ENCODE peak calls at places on chromosomes 11 and 22, in six cellular contexts. One of them, this sample, is unnamed.

GRCh38 chr11:46120361-46120710 is 918 bp downstream of the PHF21A start:
- DNase-seq in NCI-H460: no peak
- DNase-seq in stimulated activated CD8-positive, alpha-beta memory T cell treated with anti-CD3 and anti-CD28 coated beads, Interleukin-7, amount 100 ng/mL, for 1 hour: no peak
- DNase-seq in CD8-positive, alpha-beta T cell: no peak
- DNase-seq in stimulated activated CD4-positive, alpha-beta T cell treated with anti-CD3 and anti-CD28 coated beads, TNF-alpha, amount 100 ng/mL, for 48 hours: peak
- DNase-seq in mucosa of descending colon: peak
- DNase-seq in this sample: no peak

GRCh38 chr22:24379536-24379935 is 47.9 kb upstream of the ADORA2A start:
- DNase-seq in NCI-H460: no peak
- DNase-seq in stimulated activated CD8-positive, alpha-beta memory T cell treated with anti-CD3 and anti-CD28 coated beads, Interleukin-7, amount 100 ng/mL, for 1 hour: no peak
- DNase-seq in CD8-positive, alpha-beta T cell: no peak
- DNase-seq in stimulated activated CD4-positive, alpha-beta T cell treated with anti-CD3 and anti-CD28 coated beads, TNF-alpha, amount 100 ng/mL, for 48 hours: no peak
- DNase-seq in mucosa of descending colon: no peak
- DNase-seq in this sample: peak

GRCh38 chr11:4064278-4064955 is 30.2 kb upstream of the RRM1 start:
- DNase-seq in NCI-H460: no peak
- DNase-seq in stimulated activated CD8-positive, alpha-beta memory T cell treated with anti-CD3 and anti-CD28 coated beads, Interleukin-7, amount 100 ng/mL, for 1 hour: no peak
- DNase-seq in CD8-positive, alpha-beta T cell: no peak
- DNase-seq in stimulated activated CD4-positive, alpha-beta T cell treated with anti-CD3 and anti-CD28 coated beads, TNF-alpha, amount 100 ng/mL, for 48 hours: no peak
- DNase-seq in mucosa of descending colon: no peak
- DNase-seq in this sample: no peak

GRCh38 chr11:75913984-75914383 is 99.0 kb downstream of the UVRAG start:
- DNase-seq in NCI-H460: no peak
- DNase-seq in stimulated activated CD8-positive, alpha-beta memory T cell treated with anti-CD3 and anti-CD28 coated beads, Interleukin-7, amount 100 ng/mL, for 1 hour: no peak
- DNase-seq in CD8-positive, alpha-beta T cell: no peak
- DNase-seq in stimulated activated CD4-positive, alpha-beta T cell treated with anti-CD3 and anti-CD28 coated beads, TNF-alpha, amount 100 ng/mL, for 48 hours: no peak
- DNase-seq in mucosa of descending colon: no peak
- DNase-seq in this sample: no peak

GRCh38 chr11:15720460-15720859 is 605.7 kb downstream of the INSC start:
- DNase-seq in NCI-H460: no peak
- DNase-seq in stimulated activated CD8-positive, alpha-beta memory T cell treated with anti-CD3 and anti-CD28 coated beads, Interleukin-7, amount 100 ng/mL, for 1 hour: no peak
- DNase-seq in CD8-positive, alpha-beta T cell: no peak
- DNase-seq in stimulated activated CD4-positive, alpha-beta T cell treated with anti-CD3 and anti-CD28 coated beads, TNF-alpha, amount 100 ng/mL, for 48 hours: no peak
- DNase-seq in mucosa of descending colon: no peak
- DNase-seq in this sample: no peak

GRCh38 chr11:2269601-2270321 is 627 bp downstream of the ASCL2 start:
- DNase-seq in NCI-H460: no peak
- DNase-seq in stimulated activated CD8-positive, alpha-beta memory T cell treated with anti-CD3 and anti-CD28 coated beads, Interleukin-7, amount 100 ng/mL, for 1 hour: no peak
- DNase-seq in CD8-positive, alpha-beta T cell: peak
- DNase-seq in stimulated activated CD4-positive, alpha-beta T cell treated with anti-CD3 and anti-CD28 coated beads, TNF-alpha, amount 100 ng/mL, for 48 hours: peak
- DNase-seq in mucosa of descending colon: peak
- DNase-seq in this sample: peak

GRCh38 chr11:122319842-122320555 is 204.0 kb upstream of the BLID start:
- DNase-seq in NCI-H460: no peak
- DNase-seq in stimulated activated CD8-positive, alpha-beta memory T cell treated with anti-CD3 and anti-CD28 coated beads, Interleukin-7, amount 100 ng/mL, for 1 hour: no peak
- DNase-seq in CD8-positive, alpha-beta T cell: no peak
- DNase-seq in stimulated activated CD4-positive, alpha-beta T cell treated with anti-CD3 and anti-CD28 coated beads, TNF-alpha, amount 100 ng/mL, for 48 hours: no peak
- DNase-seq in mucosa of descending colon: no peak
- DNase-seq in this sample: no peak

GRCh38 chr22:45008853-45009751 is 703 bp downstream of the PHF21B start:
- DNase-seq in NCI-H460: no peak
- DNase-seq in stimulated activated CD8-positive, alpha-beta memory T cell treated with anti-CD3 and anti-CD28 coated beads, Interleukin-7, amount 100 ng/mL, for 1 hour: no peak
- DNase-seq in CD8-positive, alpha-beta T cell: no peak
- DNase-seq in stimulated activated CD4-positive, alpha-beta T cell treated with anti-CD3 and anti-CD28 coated beads, TNF-alpha, amount 100 ng/mL, for 48 hours: no peak
- DNase-seq in mucosa of descending colon: no peak
- DNase-seq in this sample: no peak

GRCh38 chr11:46352063-46352841 is 5.0 kb downstream of the DGKZ start:
- DNase-seq in NCI-H460: no peak
- DNase-seq in stimulated activated CD8-positive, alpha-beta memory T cell treated with anti-CD3 and anti-CD28 coated beads, Interleukin-7, amount 100 ng/mL, for 1 hour: peak
- DNase-seq in CD8-positive, alpha-beta T cell: peak
- DNase-seq in stimulated activated CD4-positive, alpha-beta T cell treated with anti-CD3 and anti-CD28 coated beads, TNF-alpha, amount 100 ng/mL, for 48 hours: peak
- DNase-seq in mucosa of descending colon: peak
- DNase-seq in this sample: peak

GRCh38 chr11:32830796-32831195 is 1.1 kb downstream of the PRRG4 start:
- DNase-seq in NCI-H460: no peak
- DNase-seq in stimulated activated CD8-positive, alpha-beta memory T cell treated with anti-CD3 and anti-CD28 coated beads, Interleukin-7, amount 100 ng/mL, for 1 hour: no peak
- DNase-seq in CD8-positive, alpha-beta T cell: no peak
- DNase-seq in stimulated activated CD4-positive, alpha-beta T cell treated with anti-CD3 and anti-CD28 coated beads, TNF-alpha, amount 100 ng/mL, for 48 hours: no peak
- DNase-seq in mucosa of descending colon: no peak
- DNase-seq in this sample: no peak

GRCh38 chr22:20533095-20533878 is 25.9 kb downstream of the MED15 start:
- DNase-seq in NCI-H460: no peak
- DNase-seq in stimulated activated CD8-positive, alpha-beta memory T cell treated with anti-CD3 and anti-CD28 coated beads, Interleukin-7, amount 100 ng/mL, for 1 hour: no peak
- DNase-seq in CD8-positive, alpha-beta T cell: no peak
- DNase-seq in stimulated activated CD4-positive, alpha-beta T cell treated with anti-CD3 and anti-CD28 coated beads, TNF-alpha, amount 100 ng/mL, for 48 hours: no peak
- DNase-seq in mucosa of descending colon: no peak
- DNase-seq in this sample: no peak

GRCh38 chr11:693887-694562 is 997 bp downstream of the DEAF1 start:
- DNase-seq in NCI-H460: no peak
- DNase-seq in stimulated activated CD8-positive, alpha-beta memory T cell treated with anti-CD3 and anti-CD28 coated beads, Interleukin-7, amount 100 ng/mL, for 1 hour: no peak
- DNase-seq in CD8-positive, alpha-beta T cell: no peak
- DNase-seq in stimulated activated CD4-positive, alpha-beta T cell treated with anti-CD3 and anti-CD28 coated beads, TNF-alpha, amount 100 ng/mL, for 48 hours: no peak
- DNase-seq in mucosa of descending colon: peak
- DNase-seq in this sample: no peak

GRCh38 chr11:95699631-95700470 is 89.7 kb downstream of the FAM76B start:
- DNase-seq in NCI-H460: no peak
- DNase-seq in stimulated activated CD8-positive, alpha-beta memory T cell treated with anti-CD3 and anti-CD28 coated beads, Interleukin-7, amount 100 ng/mL, for 1 hour: no peak
- DNase-seq in CD8-positive, alpha-beta T cell: no peak
- DNase-seq in stimulated activated CD4-positive, alpha-beta T cell treated with anti-CD3 and anti-CD28 coated beads, TNF-alpha, amount 100 ng/mL, for 48 hours: no peak
- DNase-seq in mucosa of descending colon: no peak
- DNase-seq in this sample: no peak

GRCh38 chr11:128544625-128545024 is 42.7 kb downstream of the ETS1 start:
- DNase-seq in NCI-H460: no peak
- DNase-seq in stimulated activated CD8-positive, alpha-beta memory T cell treated with anti-CD3 and anti-CD28 coated beads, Interleukin-7, amount 100 ng/mL, for 1 hour: no peak
- DNase-seq in CD8-positive, alpha-beta T cell: no peak
- DNase-seq in stimulated activated CD4-positive, alpha-beta T cell treated with anti-CD3 and anti-CD28 coated beads, TNF-alpha, amount 100 ng/mL, for 48 hours: no peak
- DNase-seq in mucosa of descending colon: no peak
- DNase-seq in this sample: no peak

GRCh38 chr22:20436309-20437252 is 1.0 kb downstream of the SCARF2 start:
- DNase-seq in NCI-H460: no peak
- DNase-seq in stimulated activated CD8-positive, alpha-beta memory T cell treated with anti-CD3 and anti-CD28 coated beads, Interleukin-7, amount 100 ng/mL, for 1 hour: no peak
- DNase-seq in CD8-positive, alpha-beta T cell: no peak
- DNase-seq in stimulated activated CD4-positive, alpha-beta T cell treated with anti-CD3 and anti-CD28 coated beads, TNF-alpha, amount 100 ng/mL, for 48 hours: no peak
- DNase-seq in mucosa of descending colon: peak
- DNase-seq in this sample: no peak

GRCh38 chr11:116703421-116703820 is 69.4 kb downstream of the BUD13 start:
- DNase-seq in NCI-H460: no peak
- DNase-seq in stimulated activated CD8-positive, alpha-beta memory T cell treated with anti-CD3 and anti-CD28 coated beads, Interleukin-7, amount 100 ng/mL, for 1 hour: no peak
- DNase-seq in CD8-positive, alpha-beta T cell: no peak
- DNase-seq in stimulated activated CD4-positive, alpha-beta T cell treated with anti-CD3 and anti-CD28 coated beads, TNF-alpha, amount 100 ng/mL, for 48 hours: no peak
- DNase-seq in mucosa of descending colon: no peak
- DNase-seq in this sample: no peak

GRCh38 chr11:5986885-5987284 is at the start of gene OR52L1:
- DNase-seq in NCI-H460: no peak
- DNase-seq in stimulated activated CD8-positive, alpha-beta memory T cell treated with anti-CD3 and anti-CD28 coated beads, Interleukin-7, amount 100 ng/mL, for 1 hour: no peak
- DNase-seq in CD8-positive, alpha-beta T cell: no peak
- DNase-seq in stimulated activated CD4-positive, alpha-beta T cell treated with anti-CD3 and anti-CD28 coated beads, TNF-alpha, amount 100 ng/mL, for 48 hours: no peak
- DNase-seq in mucosa of descending colon: no peak
- DNase-seq in this sample: no peak

GRCh38 chr22:29225422-29226090 is 19.9 kb downstream of the EMID1 start:
- DNase-seq in NCI-H460: no peak
- DNase-seq in stimulated activated CD8-positive, alpha-beta memory T cell treated with anti-CD3 and anti-CD28 coated beads, Interleukin-7, amount 100 ng/mL, for 1 hour: no peak
- DNase-seq in CD8-positive, alpha-beta T cell: no peak
- DNase-seq in stimulated activated CD4-positive, alpha-beta T cell treated with anti-CD3 and anti-CD28 coated beads, TNF-alpha, amount 100 ng/mL, for 48 hours: no peak
- DNase-seq in mucosa of descending colon: peak
- DNase-seq in this sample: no peak

GRCh38 chr11:128424867-128425285 is 162.5 kb downstream of the ETS1 start:
- DNase-seq in NCI-H460: no peak
- DNase-seq in stimulated activated CD8-positive, alpha-beta memory T cell treated with anti-CD3 and anti-CD28 coated beads, Interleukin-7, amount 100 ng/mL, for 1 hour: no peak
- DNase-seq in CD8-positive, alpha-beta T cell: no peak
- DNase-seq in stimulated activated CD4-positive, alpha-beta T cell treated with anti-CD3 and anti-CD28 coated beads, TNF-alpha, amount 100 ng/mL, for 48 hours: no peak
- DNase-seq in mucosa of descending colon: peak
- DNase-seq in this sample: no peak

GRCh38 chr11:118870396-118871343 is 13.0 kb upstream of the CXCR5 start:
- DNase-seq in NCI-H460: no peak
- DNase-seq in stimulated activated CD8-positive, alpha-beta memory T cell treated with anti-CD3 and anti-CD28 coated beads, Interleukin-7, amount 100 ng/mL, for 1 hour: no peak
- DNase-seq in CD8-positive, alpha-beta T cell: peak
- DNase-seq in stimulated activated CD4-positive, alpha-beta T cell treated with anti-CD3 and anti-CD28 coated beads, TNF-alpha, amount 100 ng/mL, for 48 hours: no peak
- DNase-seq in mucosa of descending colon: no peak
- DNase-seq in this sample: no peak

GRCh38 chr11:76335827-76336226 is 45.1 kb downstream of the THAP12 start:
- DNase-seq in NCI-H460: no peak
- DNase-seq in stimulated activated CD8-positive, alpha-beta memory T cell treated with anti-CD3 and anti-CD28 coated beads, Interleukin-7, amount 100 ng/mL, for 1 hour: no peak
- DNase-seq in CD8-positive, alpha-beta T cell: no peak
- DNase-seq in stimulated activated CD4-positive, alpha-beta T cell treated with anti-CD3 and anti-CD28 coated beads, TNF-alpha, amount 100 ng/mL, for 48 hours: no peak
- DNase-seq in mucosa of descending colon: no peak
- DNase-seq in this sample: no peak

GRCh38 chr11:103988595-103988969 is 47.9 kb upstream of the DDI1 start:
- DNase-seq in NCI-H460: no peak
- DNase-seq in stimulated activated CD8-positive, alpha-beta memory T cell treated with anti-CD3 and anti-CD28 coated beads, Interleukin-7, amount 100 ng/mL, for 1 hour: no peak
- DNase-seq in CD8-positive, alpha-beta T cell: no peak
- DNase-seq in stimulated activated CD4-positive, alpha-beta T cell treated with anti-CD3 and anti-CD28 coated beads, TNF-alpha, amount 100 ng/mL, for 48 hours: no peak
- DNase-seq in mucosa of descending colon: no peak
- DNase-seq in this sample: peak

GRCh38 chr11:36356201-36356600 is 60.1 kb downstream of the PRR5L start:
- DNase-seq in NCI-H460: no peak
- DNase-seq in stimulated activated CD8-positive, alpha-beta memory T cell treated with anti-CD3 and anti-CD28 coated beads, Interleukin-7, amount 100 ng/mL, for 1 hour: no peak
- DNase-seq in CD8-positive, alpha-beta T cell: no peak
- DNase-seq in stimulated activated CD4-positive, alpha-beta T cell treated with anti-CD3 and anti-CD28 coated beads, TNF-alpha, amount 100 ng/mL, for 48 hours: no peak
- DNase-seq in mucosa of descending colon: no peak
- DNase-seq in this sample: no peak

GRCh38 chr11:20310596-20311394 is 52.7 kb upstream of the HTATIP2 start:
- DNase-seq in NCI-H460: no peak
- DNase-seq in stimulated activated CD8-positive, alpha-beta memory T cell treated with anti-CD3 and anti-CD28 coated beads, Interleukin-7, amount 100 ng/mL, for 1 hour: no peak
- DNase-seq in CD8-positive, alpha-beta T cell: no peak
- DNase-seq in stimulated activated CD4-positive, alpha-beta T cell treated with anti-CD3 and anti-CD28 coated beads, TNF-alpha, amount 100 ng/mL, for 48 hours: no peak
- DNase-seq in mucosa of descending colon: no peak
- DNase-seq in this sample: no peak

GRCh38 chr11:100562102-100562501 is 125.0 kb upstream of the ARHGAP42 start:
- DNase-seq in NCI-H460: no peak
- DNase-seq in stimulated activated CD8-positive, alpha-beta memory T cell treated with anti-CD3 and anti-CD28 coated beads, Interleukin-7, amount 100 ng/mL, for 1 hour: no peak
- DNase-seq in CD8-positive, alpha-beta T cell: no peak
- DNase-seq in stimulated activated CD4-positive, alpha-beta T cell treated with anti-CD3 and anti-CD28 coated beads, TNF-alpha, amount 100 ng/mL, for 48 hours: no peak
- DNase-seq in mucosa of descending colon: no peak
- DNase-seq in this sample: peak

GRCh38 chr11:127223026-127223425 is 222.5 kb upstream of the KIRREL3 start:
- DNase-seq in NCI-H460: no peak
- DNase-seq in stimulated activated CD8-positive, alpha-beta memory T cell treated with anti-CD3 and anti-CD28 coated beads, Interleukin-7, amount 100 ng/mL, for 1 hour: no peak
- DNase-seq in CD8-positive, alpha-beta T cell: no peak
- DNase-seq in stimulated activated CD4-positive, alpha-beta T cell treated with anti-CD3 and anti-CD28 coated beads, TNF-alpha, amount 100 ng/mL, for 48 hours: no peak
- DNase-seq in mucosa of descending colon: no peak
- DNase-seq in this sample: no peak

GRCh38 chr11:36214976-36215687 is 74.1 kb downstream of the COMMD9 start:
- DNase-seq in NCI-H460: no peak
- DNase-seq in stimulated activated CD8-positive, alpha-beta memory T cell treated with anti-CD3 and anti-CD28 coated beads, Interleukin-7, amount 100 ng/mL, for 1 hour: no peak
- DNase-seq in CD8-positive, alpha-beta T cell: no peak
- DNase-seq in stimulated activated CD4-positive, alpha-beta T cell treated with anti-CD3 and anti-CD28 coated beads, TNF-alpha, amount 100 ng/mL, for 48 hours: no peak
- DNase-seq in mucosa of descending colon: no peak
- DNase-seq in this sample: no peak

GRCh38 chr11:57360991-57361390 is 20.0 kb downstream of the PRG3 start:
- DNase-seq in NCI-H460: no peak
- DNase-seq in stimulated activated CD8-positive, alpha-beta memory T cell treated with anti-CD3 and anti-CD28 coated beads, Interleukin-7, amount 100 ng/mL, for 1 hour: no peak
- DNase-seq in CD8-positive, alpha-beta T cell: no peak
- DNase-seq in stimulated activated CD4-positive, alpha-beta T cell treated with anti-CD3 and anti-CD28 coated beads, TNF-alpha, amount 100 ng/mL, for 48 hours: no peak
- DNase-seq in mucosa of descending colon: no peak
- DNase-seq in this sample: no peak

GRCh38 chr11:44568706-44569473 is 3.4 kb downstream of the CD82 start:
- DNase-seq in NCI-H460: no peak
- DNase-seq in stimulated activated CD8-positive, alpha-beta memory T cell treated with anti-CD3 and anti-CD28 coated beads, Interleukin-7, amount 100 ng/mL, for 1 hour: peak
- DNase-seq in CD8-positive, alpha-beta T cell: peak
- DNase-seq in stimulated activated CD4-positive, alpha-beta T cell treated with anti-CD3 and anti-CD28 coated beads, TNF-alpha, amount 100 ng/mL, for 48 hours: peak
- DNase-seq in mucosa of descending colon: peak
- DNase-seq in this sample: peak

GRCh38 chr11:69207165-69207889 is 51.6 kb downstream of the SMIM38 start:
- DNase-seq in NCI-H460: no peak
- DNase-seq in stimulated activated CD8-positive, alpha-beta memory T cell treated with anti-CD3 and anti-CD28 coated beads, Interleukin-7, amount 100 ng/mL, for 1 hour: no peak
- DNase-seq in CD8-positive, alpha-beta T cell: no peak
- DNase-seq in stimulated activated CD4-positive, alpha-beta T cell treated with anti-CD3 and anti-CD28 coated beads, TNF-alpha, amount 100 ng/mL, for 48 hours: no peak
- DNase-seq in mucosa of descending colon: no peak
- DNase-seq in this sample: no peak

GRCh38 chr11:44267366-44268072 is 42.4 kb downstream of the ALX4 start:
- DNase-seq in NCI-H460: no peak
- DNase-seq in stimulated activated CD8-positive, alpha-beta memory T cell treated with anti-CD3 and anti-CD28 coated beads, Interleukin-7, amount 100 ng/mL, for 1 hour: no peak
- DNase-seq in CD8-positive, alpha-beta T cell: no peak
- DNase-seq in stimulated activated CD4-positive, alpha-beta T cell treated with anti-CD3 and anti-CD28 coated beads, TNF-alpha, amount 100 ng/mL, for 48 hours: no peak
- DNase-seq in mucosa of descending colon: no peak
- DNase-seq in this sample: no peak

GRCh38 chr11:128876133-128876650 is 9.1 kb upstream of the KCNJ1 start:
- DNase-seq in NCI-H460: no peak
- DNase-seq in stimulated activated CD8-positive, alpha-beta memory T cell treated with anti-CD3 and anti-CD28 coated beads, Interleukin-7, amount 100 ng/mL, for 1 hour: no peak
- DNase-seq in CD8-positive, alpha-beta T cell: no peak
- DNase-seq in stimulated activated CD4-positive, alpha-beta T cell treated with anti-CD3 and anti-CD28 coated beads, TNF-alpha, amount 100 ng/mL, for 48 hours: no peak
- DNase-seq in mucosa of descending colon: no peak
- DNase-seq in this sample: no peak

GRCh38 chr11:62889484-62890437 is 9.1 kb downstream of the SLC3A2 start:
- DNase-seq in NCI-H460: peak
- DNase-seq in stimulated activated CD8-positive, alpha-beta memory T cell treated with anti-CD3 and anti-CD28 coated beads, Interleukin-7, amount 100 ng/mL, for 1 hour: no peak
- DNase-seq in CD8-positive, alpha-beta T cell: no peak
- DNase-seq in stimulated activated CD4-positive, alpha-beta T cell treated with anti-CD3 and anti-CD28 coated beads, TNF-alpha, amount 100 ng/mL, for 48 hours: no peak
- DNase-seq in mucosa of descending colon: peak
- DNase-seq in this sample: peak